ENCODE peak calls at places on chromosomes 13 and 19, in eight cellular contexts. O is CD4-positive, alpha-beta memory T cell; K is progenitor cell of endocrine pancreas; C is stimulated activated CD8-positive, alpha-beta memory T cell treated with anti-CD3 and anti-CD28 coated beads, Interleukin-15, amount 100 ng/mL, for 24 hours; P is NCI-H1105 treated with DMSO at 0.1 percent for 48 hours; M is astrocyte of the cerebellum; E is heart right ventricle; V is stimulated activated CD4-positive, alpha-beta T cell treated with anti-CD3 and anti-CD28 coated beads, Interleukin-4, amount 100 ng/mL, for 4 hours. A is an unnamed sample.

GRCh38 chr19:37551123-37551993 is 43.2 kb downstream of the ZNF571 start:
- DNase-seq in O (peak), K (no peak), C (peak), P (no peak), M (peak), E (peak), V (peak), A (peak)

GRCh38 chr19:34480971-34481821 is at the start of gene WTIP:
- DNase-seq in O (no peak), K (peak), C (no peak), P (no peak), M (peak), E (peak), V (no peak), A (no peak)

GRCh38 chr13:51614350-51614786 is 30.1 kb downstream of the WDFY2 start:
- DNase-seq in O (peak), K (no peak), C (no peak), P (no peak), M (no peak), E (peak), V (peak), A (no peak)

GRCh38 chr13:106818971-106819370 is 251.0 kb upstream of the ARGLU1 start:
- DNase-seq in O (no peak), K (no peak), C (no peak), P (no peak), M (no peak), E (no peak), V (no peak), A (no peak)

GRCh38 chr13:98813993-98814392 is 61.5 kb upstream of the SLC15A1 start:
- DNase-seq in O (no peak), K (no peak), C (no peak), P (no peak), M (no peak), E (no peak), V (no peak), A (no peak)

GRCh38 chr13:110238795-110239194 is 68.2 kb downstream of the COL4A1 start:
- DNase-seq in O (no peak), K (no peak), C (no peak), P (no peak), M (no peak), E (peak), V (no peak), A (no peak)

GRCh38 chr13:110498765-110499164 is 62.8 kb downstream of the RAB20 start:
- DNase-seq in O (no peak), K (no peak), C (no peak), P (no peak), M (no peak), E (no peak), V (no peak), A (no peak)

GRCh38 chr19:58009666-58010301 is 7.2 kb upstream of the ZNF606 start:
- DNase-seq in O (peak), K (no peak), C (no peak), P (peak), M (peak), E (peak), V (peak), A (peak)

GRCh38 chr13:25541434-25542123 is 169.8 kb downstream of the ATP8A2 start:
- DNase-seq in O (no peak), K (no peak), C (no peak), P (no peak), M (no peak), E (no peak), V (no peak), A (no peak)

GRCh38 chr19:17479325-17479791 is 9.0 kb downstream of the SLC27A1 start:
- DNase-seq in O (no peak), K (no peak), C (no peak), P (no peak), M (peak), E (no peak), V (no peak), A (no peak)

GRCh38 chr13:95833713-95834112 is 156.8 kb downstream of the DNAJC3 start:
- DNase-seq in O (no peak), K (no peak), C (no peak), P (no peak), M (no peak), E (no peak), V (no peak), A (no peak)

GRCh38 chr13:99285432-99286182 is 21.6 kb downstream of the GPR183 start:
- DNase-seq in O (no peak), K (no peak), C (no peak), P (no peak), M (no peak), E (peak), V (no peak), A (no peak)

GRCh38 chr13:50936681-50937080 is 27.1 kb downstream of the RNASEH2B start:
- DNase-seq in O (no peak), K (no peak), C (no peak), P (no peak), M (no peak), E (no peak), V (no peak), A (no peak)

GRCh38 chr13:110539894-110540293 is 21.6 kb downstream of the RAB20 start:
- DNase-seq in O (no peak), K (no peak), C (no peak), P (no peak), M (no peak), E (no peak), V (no peak), A (no peak)

GRCh38 chr13:76361868-76362267 is 524.3 kb downstream of the KCTD12 start:
- DNase-seq in O (no peak), K (no peak), C (no peak), P (no peak), M (no peak), E (no peak), V (no peak), A (no peak)